ENCODE peak calls at places on chromosomes 16 and 17, in seven cellular contexts. V is A172; U is mucosa of gallbladder; Z is stimulated activated CD8-positive, alpha-beta memory T cell treated with anti-CD3 and anti-CD28 coated beads, Interleukin-4, amount 100 ng/mL, for 24 hours; M is colonic mucosa; N is OCI-M1; I is neural progenitor cell. Q is an unnamed sample.

GRCh38 chr16:56332464-56333079 is 92.8 kb downstream of the AMFR start:
- DNase-seq in Z (no peak), I (peak; percentile 58), V (peak; percentile 83), N (peak; percentile 82), U (peak; percentile 48), M (peak; percentile 62), Q (peak; percentile 37)

GRCh38 chr16:11759163-11759834 is 16.6 kb upstream of the TXNDC11 start:
- DNase-seq in Z (no peak), N (no peak), U (peak; percentile 72), I (no peak), V (no peak), M (peak; percentile 78), Q (no peak)

GRCh38 chr17:81991684-81992513 is 14.5 kb downstream of the ASPSCR1 start:
- DNase-seq in V (peak; percentile 86), U (peak; percentile 79), M (peak; percentile 92), I (peak; percentile 66), N (no peak), Z (no peak), Q (no peak)

GRCh38 chr16:4032768-4033167 is 83.5 kb downstream of the ADCY9 start:
- DNase-seq in Z (peak; percentile 10), U (peak; percentile 50), I (no peak), N (peak; percentile 51), M (peak; percentile 84), V (no peak), Q (peak; percentile 46)

GRCh38 chr17:77242118-77242800 is 101.5 kb downstream of the SEC14L1 start:
- DNase-seq in M (no peak), N (no peak), I (no peak), U (no peak), Z (no peak), V (no peak), Q (no peak)

GRCh38 chr17:49130891-49131290 is 1.7 kb upstream of the B4GALNT2 start:
- DNase-seq in Z (no peak), I (no peak), U (no peak), N (no peak), M (no peak), V (no peak), Q (no peak)

GRCh38 chr16:68756250-68757051 is 19.4 kb downstream of the CDH1 start:
- DNase-seq in U (peak; percentile 87), M (peak; percentile 90), N (no peak), I (no peak), V (peak; percentile 37), Z (peak; percentile 37), Q (peak; percentile 92)

GRCh38 chr16:56295739-56296527 is 104.6 kb downstream of the GNAO1 start:
- DNase-seq in M (no peak), U (no peak), Z (no peak), V (no peak), N (no peak), I (peak; percentile 57), Q (no peak)

GRCh38 chr17:19294443-19294842 is 57.3 kb downstream of the EPN2 start:
- DNase-seq in M (no peak), N (no peak), U (no peak), I (no peak), V (no peak), Z (no peak), Q (no peak)

GRCh38 chr16:12455287-12455798 is 348.3 kb downstream of the CPPED1 start:
- DNase-seq in Z (peak; percentile 14), I (peak; percentile 85), V (peak; percentile 70), M (peak; percentile 45), U (peak; percentile 47), N (peak; percentile 66), Q (peak; percentile 51)